ENCODE peak calls at places on chromosomes 4 and X, in seven cellular contexts. L is glutamatergic neuron, K is aorta, W is upper lobe of right lung, A is erythroblast, Q is MCF 10A, Z is EL. N is an unnamed sample.

GRCh38 chrX:15680401-15680800 is 15.8 kb upstream of the CLTRN start:
- DNase-seq in K (no peak), A (no peak), Q (no peak), L (no peak), W (no peak), Z (peak), N (no peak)

GRCh38 chr4:48033825-48034413 is 17.3 kb downstream of the NIPAL1 start:
- DNase-seq in Q (peak), L (no peak), K (no peak), W (no peak), A (peak), Z (peak), N (no peak)

GRCh38 chr4:6727943-6728250 is 11.9 kb downstream of the BLOC1S4 start:
- DNase-seq in K (no peak), Q (no peak), L (no peak), A (no peak), W (no peak), Z (no peak), N (no peak)

GRCh38 chr4:1563768-1564485 is 120.2 kb downstream of the FAM53A start:
- DNase-seq in Q (no peak), Z (no peak), K (no peak), W (no peak), A (no peak), L (peak), N (no peak)

GRCh38 chr4:55546633-55547460 is at the start of gene CLOCK:
- DNase-seq in L (peak), W (peak), Z (peak), A (peak), K (peak), Q (peak), N (peak)

GRCh38 chrX:111483140-111483539 is 28.3 kb upstream of the SERTM2 start:
- DNase-seq in Z (no peak), Q (no peak), A (no peak), W (no peak), K (no peak), L (no peak), N (no peak)

GRCh38 chr4:6541789-6542188 is 33.2 kb upstream of the MAN2B2 start:
- DNase-seq in A (no peak), W (no peak), Q (no peak), K (no peak), Z (no peak), L (no peak), N (no peak)

GRCh38 chrX:821311-822178 is 191.0 kb downstream of the SHOX start:
- DNase-seq in Z (no peak), Q (no peak), W (no peak), L (no peak), K (no peak), A (no peak), N (no peak)

GRCh38 chr4:88616275-88616996 is 24.2 kb downstream of the HERC3 start:
- DNase-seq in K (no peak), L (no peak), W (no peak), A (peak), Q (peak), Z (peak), N (no peak)

GRCh38 chr4:134708026-134708425 is 506.4 kb upstream of the PABPC4L start:
- DNase-seq in Z (no peak), K (no peak), Q (peak), W (no peak), A (no peak), L (no peak), N (no peak)

GRCh38 chr4:38757945-38758344 is 24.8 kb downstream of the TLR10 start:
- DNase-seq in W (no peak), K (no peak), A (peak), Q (peak), Z (no peak), L (no peak), N (no peak)

GRCh38 chr4:154928640-154929257 is 147.7 kb downstream of the RBM46 start:
- DNase-seq in W (no peak), Z (peak), Q (peak), A (peak), K (no peak), L (peak), N (no peak)

N was measured in lower lobe of right lung.